ENCODE peak calls at places on chromosome 2, in five cellular contexts. One of them, this sample, is unnamed.

GRCh38 chr2:173979721-173980351 is 14.7 kb upstream of the SP3 start:
- DNase-seq in glutamatergic neuron: no peak
- DNase-seq in NCI-H1694: no peak
- DNase-seq in HL-60: no peak
- DNase-seq in activated CD4-positive, CD25-positive, alpha-beta regulatory T cell: no peak
- DNase-seq in this sample: peak

GRCh38 chr2:216632952-216633615 is at the start of gene IGFBP2:
- DNase-seq in glutamatergic neuron: peak
- DNase-seq in NCI-H1694: peak
- DNase-seq in HL-60: peak
- DNase-seq in activated CD4-positive, CD25-positive, alpha-beta regulatory T cell: no peak
- DNase-seq in this sample: peak

GRCh38 chr2:46144133-46144800 is 152.9 kb upstream of the EPAS1 start:
- DNase-seq in glutamatergic neuron: no peak
- DNase-seq in NCI-H1694: no peak
- DNase-seq in HL-60: no peak
- DNase-seq in activated CD4-positive, CD25-positive, alpha-beta regulatory T cell: no peak
- DNase-seq in this sample: no peak

GRCh38 chr2:196718394-196718793 is 78.9 kb downstream of the CCDC150 start:
- DNase-seq in glutamatergic neuron: no peak
- DNase-seq in NCI-H1694: no peak
- DNase-seq in HL-60: no peak
- DNase-seq in activated CD4-positive, CD25-positive, alpha-beta regulatory T cell: no peak
- DNase-seq in this sample: no peak

GRCh38 chr2:34105015-34105767 is 506.1 kb upstream of the FAM98A start:
- DNase-seq in glutamatergic neuron: no peak
- DNase-seq in NCI-H1694: no peak
- DNase-seq in HL-60: no peak
- DNase-seq in activated CD4-positive, CD25-positive, alpha-beta regulatory T cell: no peak
- DNase-seq in this sample: no peak

GRCh38 chr2:75587954-75588587 is 27.3 kb upstream of the EVA1A start:
- DNase-seq in glutamatergic neuron: no peak
- DNase-seq in NCI-H1694: no peak
- DNase-seq in HL-60: no peak
- DNase-seq in activated CD4-positive, CD25-positive, alpha-beta regulatory T cell: no peak
- DNase-seq in this sample: no peak

GRCh38 chr2:195479407-195479806 is 177.6 kb upstream of the SLC39A10 start:
- DNase-seq in glutamatergic neuron: no peak
- DNase-seq in NCI-H1694: no peak
- DNase-seq in HL-60: no peak
- DNase-seq in activated CD4-positive, CD25-positive, alpha-beta regulatory T cell: no peak
- DNase-seq in this sample: no peak

GRCh38 chr2:20622731-20623130 is 28.2 kb downstream of the HS1BP3 start:
- DNase-seq in glutamatergic neuron: peak
- DNase-seq in NCI-H1694: peak
- DNase-seq in HL-60: no peak
- DNase-seq in activated CD4-positive, CD25-positive, alpha-beta regulatory T cell: no peak
- DNase-seq in this sample: peak

GRCh38 chr2:29241955-29242565 is 126.8 kb downstream of the CLIP4 start:
- DNase-seq in glutamatergic neuron: no peak
- DNase-seq in NCI-H1694: no peak
- DNase-seq in HL-60: no peak
- DNase-seq in activated CD4-positive, CD25-positive, alpha-beta regulatory T cell: no peak
- DNase-seq in this sample: no peak

GRCh38 chr2:232777278-232777677 is 913 bp upstream of the KCNJ13 start:
- DNase-seq in glutamatergic neuron: no peak
- DNase-seq in NCI-H1694: no peak
- DNase-seq in HL-60: no peak
- DNase-seq in activated CD4-positive, CD25-positive, alpha-beta regulatory T cell: no peak
- DNase-seq in this sample: no peak

GRCh38 chr2:72032481-72033041 is 115.1 kb downstream of the CYP26B1 start:
- DNase-seq in glutamatergic neuron: no peak
- DNase-seq in NCI-H1694: no peak
- DNase-seq in HL-60: no peak
- DNase-seq in activated CD4-positive, CD25-positive, alpha-beta regulatory T cell: no peak
- DNase-seq in this sample: no peak

GRCh38 chr2:179486969-179487752 is 222.5 kb upstream of the SESTD1 start:
- DNase-seq in glutamatergic neuron: no peak
- DNase-seq in NCI-H1694: no peak
- DNase-seq in HL-60: no peak
- DNase-seq in activated CD4-positive, CD25-positive, alpha-beta regulatory T cell: no peak
- DNase-seq in this sample: peak

GRCh38 chr2:69177063-69177771 is 164.2 kb downstream of the ANTXR1 start:
- DNase-seq in glutamatergic neuron: no peak
- DNase-seq in NCI-H1694: no peak
- DNase-seq in HL-60: peak
- DNase-seq in activated CD4-positive, CD25-positive, alpha-beta regulatory T cell: no peak
- DNase-seq in this sample: no peak

GRCh38 chr2:86213056-86213455 is 13.8 kb downstream of the MRPL35 start:
- DNase-seq in glutamatergic neuron: no peak
- DNase-seq in NCI-H1694: no peak
- DNase-seq in HL-60: no peak
- DNase-seq in activated CD4-positive, CD25-positive, alpha-beta regulatory T cell: no peak
- DNase-seq in this sample: no peak

GRCh38 chr2:132929786-132930185 is 259.8 kb upstream of the LYPD1 start:
- DNase-seq in glutamatergic neuron: no peak
- DNase-seq in NCI-H1694: no peak
- DNase-seq in HL-60: no peak
- DNase-seq in activated CD4-positive, CD25-positive, alpha-beta regulatory T cell: no peak
- DNase-seq in this sample: no peak

GRCh38 chr2:241796610-241797138 is 12.3 kb upstream of the NEU4 start:
- DNase-seq in glutamatergic neuron: peak
- DNase-seq in NCI-H1694: no peak
- DNase-seq in HL-60: no peak
- DNase-seq in activated CD4-positive, CD25-positive, alpha-beta regulatory T cell: no peak
- DNase-seq in this sample: no peak

GRCh38 chr2:177265386-177265690 is 811 bp upstream of the NFE2L2 start:
- DNase-seq in glutamatergic neuron: no peak
- DNase-seq in NCI-H1694: peak
- DNase-seq in HL-60: peak
- DNase-seq in activated CD4-positive, CD25-positive, alpha-beta regulatory T cell: peak
- DNase-seq in this sample: peak

GRCh38 chr2:113887393-113887792 is 2.5 kb upstream of the ACTR3 start:
- DNase-seq in glutamatergic neuron: no peak
- DNase-seq in NCI-H1694: no peak
- DNase-seq in HL-60: no peak
- DNase-seq in activated CD4-positive, CD25-positive, alpha-beta regulatory T cell: no peak
- DNase-seq in this sample: no peak

GRCh38 chr2:219369447-219369861 is 18.3 kb downstream of the DNPEP start:
- DNase-seq in glutamatergic neuron: no peak
- DNase-seq in NCI-H1694: peak
- DNase-seq in HL-60: no peak
- DNase-seq in activated CD4-positive, CD25-positive, alpha-beta regulatory T cell: no peak
- DNase-seq in this sample: peak

GRCh38 chr2:69717902-69718301 is 24.0 kb upstream of the ANXA4 start:
- DNase-seq in glutamatergic neuron: no peak
- DNase-seq in NCI-H1694: no peak
- DNase-seq in HL-60: no peak
- DNase-seq in activated CD4-positive, CD25-positive, alpha-beta regulatory T cell: no peak
- DNase-seq in this sample: no peak

GRCh38 chr2:43174368-43175186 is 51.8 kb downstream of the ZFP36L2 start:
- DNase-seq in glutamatergic neuron: no peak
- DNase-seq in NCI-H1694: no peak
- DNase-seq in HL-60: no peak
- DNase-seq in activated CD4-positive, CD25-positive, alpha-beta regulatory T cell: peak
- DNase-seq in this sample: no peak

GRCh38 chr2:215698566-215698965 is 262.7 kb upstream of the FN1 start:
- DNase-seq in glutamatergic neuron: no peak
- DNase-seq in NCI-H1694: no peak
- DNase-seq in HL-60: no peak
- DNase-seq in activated CD4-positive, CD25-positive, alpha-beta regulatory T cell: no peak
- DNase-seq in this sample: peak

GRCh38 chr2:140288726-140289125 is 1508.5 kb upstream of the NXPH2 start:
- DNase-seq in glutamatergic neuron: no peak
- DNase-seq in NCI-H1694: no peak
- DNase-seq in HL-60: no peak
- DNase-seq in activated CD4-positive, CD25-positive, alpha-beta regulatory T cell: no peak
- DNase-seq in this sample: no peak

GRCh38 chr2:73084971-73085370 is 13.5 kb upstream of the SFXN5 start:
- DNase-seq in glutamatergic neuron: no peak
- DNase-seq in NCI-H1694: no peak
- DNase-seq in HL-60: no peak
- DNase-seq in activated CD4-positive, CD25-positive, alpha-beta regulatory T cell: no peak
- DNase-seq in this sample: no peak

GRCh38 chr2:12037301-12037700 is 290.9 kb downstream of the LPIN1 start:
- DNase-seq in glutamatergic neuron: no peak
- DNase-seq in NCI-H1694: no peak
- DNase-seq in HL-60: no peak
- DNase-seq in activated CD4-positive, CD25-positive, alpha-beta regulatory T cell: no peak
- DNase-seq in this sample: no peak

GRCh38 chr2:218238896-218239295 is 21.9 kb downstream of the ARPC2 start:
- DNase-seq in glutamatergic neuron: no peak
- DNase-seq in NCI-H1694: no peak
- DNase-seq in HL-60: no peak
- DNase-seq in activated CD4-positive, CD25-positive, alpha-beta regulatory T cell: no peak
- DNase-seq in this sample: no peak

GRCh38 chr2:54143780-54144179 is 28.4 kb downstream of the ACYP2 start:
- DNase-seq in glutamatergic neuron: no peak
- DNase-seq in NCI-H1694: no peak
- DNase-seq in HL-60: no peak
- DNase-seq in activated CD4-positive, CD25-positive, alpha-beta regulatory T cell: no peak
- DNase-seq in this sample: no peak

GRCh38 chr2:237432484-237433092 is 18.6 kb upstream of the COL6A3 start:
- DNase-seq in glutamatergic neuron: no peak
- DNase-seq in NCI-H1694: no peak
- DNase-seq in HL-60: no peak
- DNase-seq in activated CD4-positive, CD25-positive, alpha-beta regulatory T cell: peak
- DNase-seq in this sample: no peak

GRCh38 chr2:235171511-235172130 is 219.8 kb downstream of the SH3BP4 start:
- DNase-seq in glutamatergic neuron: no peak
- DNase-seq in NCI-H1694: peak
- DNase-seq in HL-60: no peak
- DNase-seq in activated CD4-positive, CD25-positive, alpha-beta regulatory T cell: no peak
- DNase-seq in this sample: no peak

GRCh38 chr2:69770193-69770702 is 28.3 kb downstream of the ANXA4 start:
- DNase-seq in glutamatergic neuron: no peak
- DNase-seq in NCI-H1694: no peak
- DNase-seq in HL-60: no peak
- DNase-seq in activated CD4-positive, CD25-positive, alpha-beta regulatory T cell: no peak
- DNase-seq in this sample: peak

GRCh38 chr2:16413257-16413656 is 252.4 kb downstream of the CYRIA start:
- DNase-seq in glutamatergic neuron: no peak
- DNase-seq in NCI-H1694: no peak
- DNase-seq in HL-60: no peak
- DNase-seq in activated CD4-positive, CD25-positive, alpha-beta regulatory T cell: no peak
- DNase-seq in this sample: no peak

GRCh38 chr2:67846341-67847070 is 216.3 kb downstream of the C1D start:
- DNase-seq in glutamatergic neuron: peak
- DNase-seq in NCI-H1694: peak
- DNase-seq in HL-60: peak
- DNase-seq in activated CD4-positive, CD25-positive, alpha-beta regulatory T cell: no peak
- DNase-seq in this sample: peak

GRCh38 chr2:206962966-206963365 is 23.6 kb downstream of the CPO start:
- DNase-seq in glutamatergic neuron: no peak
- DNase-seq in NCI-H1694: no peak
- DNase-seq in HL-60: no peak
- DNase-seq in activated CD4-positive, CD25-positive, alpha-beta regulatory T cell: no peak
- DNase-seq in this sample: no peak

GRCh38 chr2:105822186-105822585 is 77.5 kb downstream of the NCK2 start:
- DNase-seq in glutamatergic neuron: peak
- DNase-seq in NCI-H1694: no peak
- DNase-seq in HL-60: peak
- DNase-seq in activated CD4-positive, CD25-positive, alpha-beta regulatory T cell: no peak
- DNase-seq in this sample: peak

This sample was measured in NCI-H2171 treated with DMSO at 0.1 percent for 48 hours.